ENCODE peak calls at places on chromosomes 6 and 20, in five cellular contexts. One of them, this sample, is unnamed.

GRCh38 chr6:57089265-57089664 is 723 bp upstream of the ZNF451 start:
- DNase-seq in left colon: no peak
- DNase-seq in naive thymus-derived CD4-positive, alpha-beta T cell: no peak
- DNase-seq in HFFc6: no peak
- DNase-seq in Daoy: no peak
- DNase-seq in this sample: no peak

GRCh38 chr6:22149501-22150490 is 147.0 kb downstream of the PRL start:
- DNase-seq in left colon: no peak
- DNase-seq in naive thymus-derived CD4-positive, alpha-beta T cell: no peak
- DNase-seq in HFFc6: no peak
- DNase-seq in Daoy: no peak
- DNase-seq in this sample: peak

GRCh38 chr6:28105286-28105685 is 19.1 kb upstream of the ZSCAN16 start:
- DNase-seq in left colon: no peak
- DNase-seq in naive thymus-derived CD4-positive, alpha-beta T cell: no peak
- DNase-seq in HFFc6: no peak
- DNase-seq in Daoy: peak
- DNase-seq in this sample: no peak

GRCh38 chr6:20770776-20771175 is 236.5 kb downstream of the CDKAL1 start:
- DNase-seq in left colon: no peak
- DNase-seq in naive thymus-derived CD4-positive, alpha-beta T cell: no peak
- DNase-seq in HFFc6: no peak
- DNase-seq in Daoy: no peak
- DNase-seq in this sample: no peak

GRCh38 chr20:44215125-44215524 is 4.6 kb upstream of the OSER1 start:
- DNase-seq in left colon: peak
- DNase-seq in naive thymus-derived CD4-positive, alpha-beta T cell: peak
- DNase-seq in HFFc6: peak
- DNase-seq in Daoy: peak
- DNase-seq in this sample: peak

GRCh38 chr6:158803733-158804143 is 15.4 kb downstream of the EZR start:
- DNase-seq in left colon: no peak
- DNase-seq in naive thymus-derived CD4-positive, alpha-beta T cell: peak
- DNase-seq in HFFc6: no peak
- DNase-seq in Daoy: peak
- DNase-seq in this sample: peak

GRCh38 chr6:41577865-41578713 is 31.9 kb downstream of the FOXP4 start:
- DNase-seq in left colon: peak
- DNase-seq in naive thymus-derived CD4-positive, alpha-beta T cell: no peak
- DNase-seq in HFFc6: peak
- DNase-seq in Daoy: peak
- DNase-seq in this sample: no peak

GRCh38 chr6:17962436-17963031 is 24.9 kb downstream of the KIF13A start:
- DNase-seq in left colon: peak
- DNase-seq in naive thymus-derived CD4-positive, alpha-beta T cell: no peak
- DNase-seq in HFFc6: peak
- DNase-seq in Daoy: peak
- DNase-seq in this sample: no peak

GRCh38 chr20:10910535-10911239 is 236.9 kb upstream of the JAG1 start:
- DNase-seq in left colon: no peak
- DNase-seq in naive thymus-derived CD4-positive, alpha-beta T cell: no peak
- DNase-seq in HFFc6: no peak
- DNase-seq in Daoy: no peak
- DNase-seq in this sample: no peak

GRCh38 chr6:156953478-156954146 is 176.4 kb downstream of the ARID1B start:
- DNase-seq in left colon: no peak
- DNase-seq in naive thymus-derived CD4-positive, alpha-beta T cell: peak
- DNase-seq in HFFc6: peak
- DNase-seq in Daoy: peak
- DNase-seq in this sample: peak

GRCh38 chr20:25139061-25139705 is 56.3 kb upstream of the ENTPD6 start:
- DNase-seq in left colon: no peak
- DNase-seq in naive thymus-derived CD4-positive, alpha-beta T cell: no peak
- DNase-seq in HFFc6: no peak
- DNase-seq in Daoy: no peak
- DNase-seq in this sample: no peak

GRCh38 chr20:13279171-13279570 is 58.1 kb downstream of the ISM1 start:
- DNase-seq in left colon: no peak
- DNase-seq in naive thymus-derived CD4-positive, alpha-beta T cell: no peak
- DNase-seq in HFFc6: no peak
- DNase-seq in Daoy: no peak
- DNase-seq in this sample: no peak

GRCh38 chr20:11882651-11883050 is 35.0 kb upstream of the BTBD3 start:
- DNase-seq in left colon: no peak
- DNase-seq in naive thymus-derived CD4-positive, alpha-beta T cell: no peak
- DNase-seq in HFFc6: no peak
- DNase-seq in Daoy: no peak
- DNase-seq in this sample: no peak

GRCh38 chr6:64293298-64293697 is 657.7 kb downstream of the PHF3 start:
- DNase-seq in left colon: no peak
- DNase-seq in naive thymus-derived CD4-positive, alpha-beta T cell: no peak
- DNase-seq in HFFc6: no peak
- DNase-seq in Daoy: no peak
- DNase-seq in this sample: no peak

GRCh38 chr20:35006009-35006408 is 50.3 kb downstream of the MYH7B start:
- DNase-seq in left colon: no peak
- DNase-seq in naive thymus-derived CD4-positive, alpha-beta T cell: no peak
- DNase-seq in HFFc6: no peak
- DNase-seq in Daoy: no peak
- DNase-seq in this sample: no peak

GRCh38 chr6:1378224-1379025 is 11.0 kb upstream of the FOXF2 start:
- DNase-seq in left colon: no peak
- DNase-seq in naive thymus-derived CD4-positive, alpha-beta T cell: no peak
- DNase-seq in HFFc6: no peak
- DNase-seq in Daoy: no peak
- DNase-seq in this sample: no peak

GRCh38 chr20:59813948-59814834 is 119.2 kb downstream of the SYCP2 start:
- DNase-seq in left colon: no peak
- DNase-seq in naive thymus-derived CD4-positive, alpha-beta T cell: no peak
- DNase-seq in HFFc6: no peak
- DNase-seq in Daoy: no peak
- DNase-seq in this sample: no peak

GRCh38 chr20:34045294-34045693 is 51.6 kb downstream of the RALY start:
- DNase-seq in left colon: no peak
- DNase-seq in naive thymus-derived CD4-positive, alpha-beta T cell: no peak
- DNase-seq in HFFc6: no peak
- DNase-seq in Daoy: peak
- DNase-seq in this sample: no peak

GRCh38 chr20:43187476-43188233 is 2.1 kb downstream of the PTPRT start:
- DNase-seq in left colon: peak
- DNase-seq in naive thymus-derived CD4-positive, alpha-beta T cell: peak
- DNase-seq in HFFc6: peak
- DNase-seq in Daoy: peak
- DNase-seq in this sample: peak

GRCh38 chr6:157059781-157060180 is 263.5 kb downstream of the TMEM242 start:
- DNase-seq in left colon: no peak
- DNase-seq in naive thymus-derived CD4-positive, alpha-beta T cell: no peak
- DNase-seq in HFFc6: no peak
- DNase-seq in Daoy: no peak
- DNase-seq in this sample: no peak

GRCh38 chr6:119078449-119079287 is at the start of gene FAM184A:
- DNase-seq in left colon: peak
- DNase-seq in naive thymus-derived CD4-positive, alpha-beta T cell: peak
- DNase-seq in HFFc6: peak
- DNase-seq in Daoy: peak
- DNase-seq in this sample: no peak

GRCh38 chr20:47175501-47175900 is 181.0 kb downstream of the ZMYND8 start:
- DNase-seq in left colon: no peak
- DNase-seq in naive thymus-derived CD4-positive, alpha-beta T cell: no peak
- DNase-seq in HFFc6: no peak
- DNase-seq in Daoy: no peak
- DNase-seq in this sample: no peak

GRCh38 chr6:133906050-133906449 is 17.1 kb downstream of the TCF21 start:
- DNase-seq in left colon: no peak
- DNase-seq in naive thymus-derived CD4-positive, alpha-beta T cell: no peak
- DNase-seq in HFFc6: no peak
- DNase-seq in Daoy: peak
- DNase-seq in this sample: no peak

GRCh38 chr6:144377586-144377985 is 92.5 kb downstream of the UTRN start:
- DNase-seq in left colon: no peak
- DNase-seq in naive thymus-derived CD4-positive, alpha-beta T cell: no peak
- DNase-seq in HFFc6: peak
- DNase-seq in Daoy: no peak
- DNase-seq in this sample: peak

GRCh38 chr6:107009499-107009898 is 18.5 kb upstream of the MTRES1 start:
- DNase-seq in left colon: no peak
- DNase-seq in naive thymus-derived CD4-positive, alpha-beta T cell: no peak
- DNase-seq in HFFc6: no peak
- DNase-seq in Daoy: no peak
- DNase-seq in this sample: no peak

GRCh38 chr20:55057779-55058415 is 582.5 kb downstream of the DOK5 start:
- DNase-seq in left colon: peak
- DNase-seq in naive thymus-derived CD4-positive, alpha-beta T cell: no peak
- DNase-seq in HFFc6: no peak
- DNase-seq in Daoy: peak
- DNase-seq in this sample: no peak

GRCh38 chr6:56802570-56802969 is 152.3 kb upstream of the BEND6 start:
- DNase-seq in left colon: no peak
- DNase-seq in naive thymus-derived CD4-positive, alpha-beta T cell: no peak
- DNase-seq in HFFc6: peak
- DNase-seq in Daoy: peak
- DNase-seq in this sample: no peak

GRCh38 chr6:70849348-70850069 is 107.4 kb downstream of the B3GAT2 start:
- DNase-seq in left colon: no peak
- DNase-seq in naive thymus-derived CD4-positive, alpha-beta T cell: no peak
- DNase-seq in HFFc6: no peak
- DNase-seq in Daoy: no peak
- DNase-seq in this sample: no peak

GRCh38 chr6:33018904-33019303 is 9.5 kb upstream of the HLA-DOA start:
- DNase-seq in left colon: peak
- DNase-seq in naive thymus-derived CD4-positive, alpha-beta T cell: peak
- DNase-seq in HFFc6: no peak
- DNase-seq in Daoy: peak
- DNase-seq in this sample: peak

GRCh38 chr20:53245581-53245980 is 273.4 kb downstream of the TSHZ2 start:
- DNase-seq in left colon: no peak
- DNase-seq in naive thymus-derived CD4-positive, alpha-beta T cell: no peak
- DNase-seq in HFFc6: no peak
- DNase-seq in Daoy: no peak
- DNase-seq in this sample: no peak

GRCh38 chr20:47713941-47714450 is 71.3 kb downstream of the SULF2 start:
- DNase-seq in left colon: no peak
- DNase-seq in naive thymus-derived CD4-positive, alpha-beta T cell: no peak
- DNase-seq in HFFc6: no peak
- DNase-seq in Daoy: peak
- DNase-seq in this sample: no peak

GRCh38 chr6:105209950-105210706 is 30.3 kb upstream of the POPDC3 start:
- DNase-seq in left colon: no peak
- DNase-seq in naive thymus-derived CD4-positive, alpha-beta T cell: no peak
- DNase-seq in HFFc6: peak
- DNase-seq in Daoy: peak
- DNase-seq in this sample: no peak

GRCh38 chr6:134196568-134197301 is 121.2 kb downstream of the SGK1 start:
- DNase-seq in left colon: no peak
- DNase-seq in naive thymus-derived CD4-positive, alpha-beta T cell: no peak
- DNase-seq in HFFc6: no peak
- DNase-seq in Daoy: no peak
- DNase-seq in this sample: no peak

GRCh38 chr6:53159558-53159957 is 10.9 kb upstream of the GCM1 start:
- DNase-seq in left colon: no peak
- DNase-seq in naive thymus-derived CD4-positive, alpha-beta T cell: no peak
- DNase-seq in HFFc6: no peak
- DNase-seq in Daoy: no peak
- DNase-seq in this sample: no peak

GRCh38 chr6:135094403-135094821 is 39.8 kb upstream of the HBS1L start:
- DNase-seq in left colon: no peak
- DNase-seq in naive thymus-derived CD4-positive, alpha-beta T cell: no peak
- DNase-seq in HFFc6: no peak
- DNase-seq in Daoy: peak
- DNase-seq in this sample: peak

GRCh38 chr6:160249687-160250086 is 8.9 kb downstream of the SLC22A2 start:
- DNase-seq in left colon: peak
- DNase-seq in naive thymus-derived CD4-positive, alpha-beta T cell: no peak
- DNase-seq in HFFc6: no peak
- DNase-seq in Daoy: no peak
- DNase-seq in this sample: no peak

GRCh38 chr6:111124406-111124805 is 37.1 kb downstream of the SLC16A10 start:
- DNase-seq in left colon: no peak
- DNase-seq in naive thymus-derived CD4-positive, alpha-beta T cell: no peak
- DNase-seq in HFFc6: no peak
- DNase-seq in Daoy: no peak
- DNase-seq in this sample: no peak

GRCh38 chr6:33686981-33687975 is 24.2 kb downstream of the UQCC2 start:
- DNase-seq in left colon: no peak
- DNase-seq in naive thymus-derived CD4-positive, alpha-beta T cell: no peak
- DNase-seq in HFFc6: no peak
- DNase-seq in Daoy: no peak
- DNase-seq in this sample: no peak

This sample was measured in DND-41.